ENCODE peak calls at places on chromosomes 7 and 10, in seven cellular contexts. A, X, J, E, L, D and Z are unnamed samples.

GRCh38 chr10:93115661-93116383 is 42.1 kb downstream of the CYP26A1 start:
- DNase-seq in A (peak; percentile 6), X (peak; percentile 63), J (peak; percentile 95), E (peak; percentile 32), L (peak; percentile 70), D (peak; percentile 68), Z (peak; percentile 49)

GRCh38 chr10:27745719-27746363 is at the start of gene MKX:
- DNase-seq in A (peak; percentile 27), X (no peak), J (peak; percentile 94), E (peak; percentile 44), L (peak; percentile 20), D (no peak), Z (peak; percentile 97)

GRCh38 chr10:98886686-98887085 is 349.0 kb downstream of the HPSE2 start:
- DNase-seq in A (no peak), X (no peak), J (no peak), E (peak; percentile 31), L (peak; percentile 43), D (no peak), Z (no peak)

GRCh38 chr7:18895456-18895855 is 222.0 kb downstream of the TWIST1 start:
- DNase-seq in A (peak; percentile 84), X (no peak), J (no peak), E (peak; percentile 88), L (peak; percentile 89), D (no peak), Z (peak; percentile 76)

GRCh38 chr7:51647931-51648351 is 331.3 kb upstream of the COBL start:
- DNase-seq in A (peak; percentile 76), X (peak; percentile 49), J (peak; percentile 62), E (no peak), L (no peak), D (no peak), Z (peak; percentile 1)

GRCh38 chr10:1311707-1312106 is 255.5 kb downstream of the WDR37 start:
- DNase-seq in A (no peak), X (no peak), J (no peak), E (no peak), L (no peak), D (no peak), Z (no peak)

GRCh38 chr10:83648184-83648583 is 491.1 kb upstream of the GHITM start:
- DNase-seq in A (no peak), X (no peak), J (no peak), E (no peak), L (no peak), D (no peak), Z (no peak)

GRCh38 chr7:133020501-133020900 is 61.4 kb downstream of the CHCHD3 start:
- DNase-seq in A (no peak), X (no peak), J (no peak), E (no peak), L (no peak), D (no peak), Z (no peak)

GRCh38 chr10:86287966-86288579 is 78.5 kb downstream of the GRID1 start:
- DNase-seq in A (no peak), X (no peak), J (peak; percentile 17), E (no peak), L (no peak), D (no peak), Z (no peak)

GRCh38 chr10:33010132-33011037 is 52.4 kb upstream of the ITGB1 start:
- DNase-seq in A (peak; percentile 95), X (peak; percentile 34), J (peak; percentile 78), E (peak; percentile 86), L (peak; percentile 100), D (no peak), Z (peak; percentile 83)

GRCh38 chr7:25656581-25657026 is 428.3 kb upstream of the NPVF start:
- DNase-seq in A (no peak), X (no peak), J (no peak), E (no peak), L (no peak), D (no peak), Z (peak; percentile 84)

GRCh38 chr10:28569506-28570159 is 36.7 kb downstream of the WAC start:
- DNase-seq in A (peak; percentile 61), X (peak; percentile 66), J (no peak), E (peak; percentile 71), L (peak; percentile 9), D (no peak), Z (peak; percentile 55)

GRCh38 chr10:15168296-15168780 is at the start of gene NMT2:
- DNase-seq in A (peak; percentile 55), X (peak; percentile 63), J (peak; percentile 96), E (no peak), L (peak; percentile 65), D (peak; percentile 60), Z (peak; percentile 78)

GRCh38 chr7:79874797-79875196 is 259.8 kb upstream of the GNAI1 start:
- DNase-seq in A (no peak), X (no peak), J (no peak), E (no peak), L (no peak), D (no peak), Z (no peak)

GRCh38 chr7:131250331-131250730 is 77.3 kb upstream of the MKLN1 start:
- DNase-seq in A (peak; percentile 53), X (no peak), J (no peak), E (peak; percentile 73), L (no peak), D (no peak), Z (no peak)

GRCh38 chr7:22094413-22095304 is 149.0 kb upstream of the CDCA7L start:
- DNase-seq in A (peak; percentile 4), X (no peak), J (no peak), E (peak; percentile 10), L (no peak), D (no peak), Z (peak; percentile 55)

GRCh38 chr10:123742751-123743440 is 76.7 kb downstream of the GPR26 start:
- DNase-seq in A (no peak), X (no peak), J (no peak), E (no peak), L (no peak), D (no peak), Z (no peak)
- H3K9ac ChIP-seq in A (no peak overlapping the region), X (no peak overlapping the region), J (no peak overlapping the region), E (no peak overlapping the region), L (no peak overlapping the region), D (peak overlapping the region; percentile 22), Z (no peak overlapping the region)

GRCh38 chr7:139089118-139089517 is 20.4 kb downstream of the ZC3HAV1 start:
- DNase-seq in A (no peak), X (no peak), J (no peak), E (no peak), L (no peak), D (no peak), Z (no peak)
- H3K36me3 ChIP-seq in A (peaks cover 3% of the 10 kb centered on the region), X (peaks cover 49% of the 10 kb centered on the region), J (peaks cover 53% of the 10 kb centered on the region), E (peaks cover 11% of the 10 kb centered on the region), L (peaks cover 35% of the 10 kb centered on the region), D (peaks cover 27% of the 10 kb centered on the region), Z (peaks cover 36% of the 10 kb centered on the region)

GRCh38 chr7:138893258-138893657 is 87.9 kb downstream of the KIAA1549 start:
- DNase-seq in A (no peak), X (no peak), J (no peak), E (no peak), L (no peak), D (no peak), Z (no peak)

GRCh38 chr7:138892808-138893207 is 88.4 kb downstream of the KIAA1549 start:
- DNase-seq in A (no peak), X (no peak), J (no peak), E (no peak), L (peak; percentile 81), D (no peak), Z (no peak)

GRCh38 chr7:138891446-138891810 is 89.8 kb downstream of the KIAA1549 start:
- DNase-seq in A (no peak), X (no peak), J (no peak), E (no peak), L (no peak), D (no peak), Z (peak; percentile 81)

GRCh38 chr7:138890782-138891445 is 90.3 kb downstream of the KIAA1549 start:
- DNase-seq in A (peak; percentile 27), X (peak; percentile 73), J (no peak), E (peak; percentile 22), L (peak; percentile 97), D (no peak), Z (peak; percentile 93)

GRCh38 chr7:138892016-138892630 is 89.1 kb downstream of the KIAA1549 start:
- DNase-seq in A (no peak), X (no peak), J (no peak), E (no peak), L (peak; percentile 52), D (no peak), Z (peak; percentile 42)
- H3K4me1 ChIP-seq in A (peaks cover 20% of the 10 kb centered on the region), X (peaks cover 44% of the 10 kb centered on the region), J (peaks cover 5% of the 10 kb centered on the region), E (peaks cover 6% of the 10 kb centered on the region), L (peaks cover 78% of the 10 kb centered on the region), D (no peaks in the 10 kb centered on the region), Z (peaks cover 24% of the 10 kb centered on the region)

GRCh38 chr7:1537631-1538412 is 7.3 kb downstream of the MAFK start:
- DNase-seq in A (peak; percentile 92), X (no peak), J (peak; percentile 79), E (peak; percentile 97), L (peak; percentile 20), D (peak; percentile 58), Z (peak; percentile 89)
- H3K9ac ChIP-seq in A (peak overlapping the region; percentile 100), X (peak overlapping the region; percentile 82), J (peak overlapping the region; percentile 77), E (peak overlapping the region; percentile 70), L (peak overlapping the region; percentile 96), D (peak overlapping the region; percentile 72), Z (peak overlapping the region; percentile 78)

GRCh38 chr7:2249744-2250323 is 7.8 kb downstream of the NUDT1 start:
- DNase-seq in A (no peak), X (no peak), J (no peak), E (no peak), L (no peak), D (no peak), Z (no peak)
- H3K36me3 ChIP-seq in A (no peaks in the 10 kb centered on the region), X (peaks cover 9% of the 10 kb centered on the region), J (peaks cover 8% of the 10 kb centered on the region), E (peaks cover 9% of the 10 kb centered on the region), L (no peaks in the 10 kb centered on the region), D (peaks cover 86% of the 10 kb centered on the region), Z (no peaks in the 10 kb centered on the region)

DNA sequence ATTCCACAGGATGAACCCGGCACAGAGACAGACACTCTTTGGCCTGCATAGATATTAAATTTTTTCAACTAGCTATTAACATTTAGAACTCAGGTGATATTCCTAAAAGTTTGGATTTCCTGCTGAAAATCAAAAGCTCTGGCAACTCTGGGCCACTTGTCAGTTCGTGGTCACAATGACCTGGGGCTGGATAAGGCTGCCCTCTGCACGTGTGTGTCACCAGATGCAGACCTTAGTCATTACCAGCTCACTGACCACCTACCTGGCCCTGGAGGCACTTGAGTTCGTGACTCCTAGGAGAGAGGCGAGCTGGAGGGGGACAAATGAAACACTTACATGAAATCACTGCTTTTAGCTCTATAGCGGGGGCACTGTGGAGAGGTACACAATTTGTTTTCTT is 126.5 kb downstream of the HIPK2 start:
- DNase-seq in A (no peak), X (no peak), J (no peak), E (peak; percentile 35), L (peak; percentile 25), D (no peak), Z (no peak)
- H3K4me1 ChIP-seq in A (peaks cover 4% of the 10 kb centered on the region), X (peaks cover 93% of the 10 kb centered on the region), J (peaks cover 24% of the 10 kb centered on the region), E (peaks cover 25% of the 10 kb centered on the region), L (peaks cover 31% of the 10 kb centered on the region), D (peaks cover 2% of the 10 kb centered on the region), Z (no peaks in the 10 kb centered on the region)

GRCh38 chr7:107179326-107180163 is 10.7 kb downstream of the HBP1 start:
- DNase-seq in A (peak; percentile 52), X (no peak), J (no peak), E (peak; percentile 43), L (peak; percentile 43), D (no peak), Z (no peak)
- H3K9ac ChIP-seq in A (no peak overlapping the region), X (no peak overlapping the region), J (no peak overlapping the region), E (no peak overlapping the region), L (no peak overlapping the region), D (no peak overlapping the region), Z (no peak overlapping the region)

GRCh38 chr10:89025453-89025852 is 34.9 kb downstream of the FAS start:
- DNase-seq in A (no peak), X (no peak), J (no peak), E (no peak), L (no peak), D (no peak), Z (no peak)
- H3K36me3 ChIP-seq in A (no peaks in the 10 kb centered on the region), X (no peaks in the 10 kb centered on the region), J (no peaks in the 10 kb centered on the region), E (peaks cover 3% of the 10 kb centered on the region), L (no peaks in the 10 kb centered on the region), D (peaks cover 1% of the 10 kb centered on the region), Z (peaks cover 20% of the 10 kb centered on the region)

GRCh38 chr10:6049031-6049400 is 13.2 kb downstream of the IL2RA start:
- DNase-seq in A (no peak), X (no peak), J (peak; percentile 8), E (no peak), L (no peak), D (no peak), Z (no peak)
- H3K4me1 ChIP-seq in A (no peaks in the 10 kb centered on the region), X (peaks cover 23% of the 10 kb centered on the region), J (no peaks in the 10 kb centered on the region), E (peaks cover 3% of the 10 kb centered on the region), L (peaks cover 6% of the 10 kb centered on the region), D (no peaks in the 10 kb centered on the region), Z (peaks cover 4% of the 10 kb centered on the region)